ENCODE peak calls at places on chromosome 19, in six cellular contexts. One of them, this sample, is unnamed.

GRCh38 chr19:4870025-4870700 is 2.7 kb upstream of the PLIN3 start:
- DNase-seq in KBM-7: peak; percentile 92
- DNase-seq in non-pigmented ciliary epithelial cell: peak; percentile 73
- DNase-seq in T47D: no peak
- DNase-seq in uterus: no peak
- DNase-seq in left ventricle myocardium superior: peak; percentile 38
- DNase-seq in this sample: peak; percentile 79

GRCh38 chr19:10390652-10391286 is 10.4 kb upstream of the TYK2 start:
- DNase-seq in KBM-7: peak; percentile 75
- DNase-seq in non-pigmented ciliary epithelial cell: no peak
- DNase-seq in T47D: peak; percentile 77
- DNase-seq in uterus: peak; percentile 59
- DNase-seq in left ventricle myocardium superior: peak; percentile 71
- DNase-seq in this sample: no peak

GRCh38 chr19:3176715-3177501 is 1.7 kb upstream of the S1PR4 start:
- DNase-seq in KBM-7: no peak
- DNase-seq in non-pigmented ciliary epithelial cell: no peak
- DNase-seq in T47D: no peak
- DNase-seq in uterus: no peak
- DNase-seq in left ventricle myocardium superior: no peak
- DNase-seq in this sample: peak; percentile 53

GRCh38 chr19:49492573-49493411 is 3.4 kb upstream of the RPS11 start:
- DNase-seq in KBM-7: peak; percentile 66
- DNase-seq in non-pigmented ciliary epithelial cell: no peak
- DNase-seq in T47D: peak; percentile 58
- DNase-seq in uterus: no peak
- DNase-seq in left ventricle myocardium superior: no peak
- DNase-seq in this sample: no peak

GRCh38 chr19:33879818-33880575 is 83.3 kb downstream of the KCTD15 start:
- DNase-seq in KBM-7: no peak
- DNase-seq in non-pigmented ciliary epithelial cell: no peak
- DNase-seq in T47D: peak; percentile 90
- DNase-seq in uterus: no peak
- DNase-seq in left ventricle myocardium superior: peak; percentile 58
- DNase-seq in this sample: no peak

GRCh38 chr19:411723-412355 is 2.9 kb upstream of the C2CD4C start:
- DNase-seq in KBM-7: no peak
- DNase-seq in non-pigmented ciliary epithelial cell: no peak
- DNase-seq in T47D: no peak
- DNase-seq in uterus: no peak
- DNase-seq in left ventricle myocardium superior: no peak
- DNase-seq in this sample: no peak

GRCh38 chr19:3527250-3527910 is 11.6 kb upstream of the TEKTIP1 start:
- DNase-seq in KBM-7: no peak
- DNase-seq in non-pigmented ciliary epithelial cell: no peak
- DNase-seq in T47D: no peak
- DNase-seq in uterus: no peak
- DNase-seq in left ventricle myocardium superior: no peak
- DNase-seq in this sample: no peak

GRCh38 chr19:46984077-46985010 is 35.3 kb upstream of the NPAS1 start:
- DNase-seq in KBM-7: no peak
- DNase-seq in non-pigmented ciliary epithelial cell: no peak
- DNase-seq in T47D: no peak
- DNase-seq in uterus: peak; percentile 34
- DNase-seq in left ventricle myocardium superior: peak; percentile 70
- DNase-seq in this sample: no peak

GRCh38 chr19:17889609-17890214 is 18.0 kb downstream of the SLC5A5 start:
- DNase-seq in KBM-7: peak; percentile 44
- DNase-seq in non-pigmented ciliary epithelial cell: no peak
- DNase-seq in T47D: peak; percentile 71
- DNase-seq in uterus: no peak
- DNase-seq in left ventricle myocardium superior: peak; percentile 46
- DNase-seq in this sample: peak; percentile 2

GRCh38 chr19:38543807-38544568 is 73.8 kb downstream of the MAP4K1 start:
- DNase-seq in KBM-7: peak; percentile 77
- DNase-seq in non-pigmented ciliary epithelial cell: peak; percentile 62
- DNase-seq in T47D: peak; percentile 92
- DNase-seq in uterus: peak; percentile 41
- DNase-seq in left ventricle myocardium superior: peak; percentile 49
- DNase-seq in this sample: peak; percentile 37

GRCh38 chr19:13864513-13865242 is 12.3 kb upstream of the NANOS3 start:
- DNase-seq in KBM-7: peak; percentile 22
- DNase-seq in non-pigmented ciliary epithelial cell: no peak
- DNase-seq in T47D: no peak
- DNase-seq in uterus: no peak
- DNase-seq in left ventricle myocardium superior: peak; percentile 41
- DNase-seq in this sample: no peak

GRCh38 chr19:19746286-19747213 is 13.6 kb upstream of the ZNF14 start:
- DNase-seq in KBM-7: no peak
- DNase-seq in non-pigmented ciliary epithelial cell: no peak
- DNase-seq in T47D: no peak
- DNase-seq in uterus: no peak
- DNase-seq in left ventricle myocardium superior: no peak
- DNase-seq in this sample: no peak

GRCh38 chr19:48868196-48868886 is at the start of gene PLEKHA4:
- DNase-seq in KBM-7: no peak
- DNase-seq in non-pigmented ciliary epithelial cell: no peak
- DNase-seq in T47D: no peak
- DNase-seq in uterus: peak; percentile 89
- DNase-seq in left ventricle myocardium superior: peak; percentile 89
- DNase-seq in this sample: no peak

This sample was measured in kidney epithelial cell.